ENCODE peak calls at places on chromosome 15, in five cellular contexts. One of them, this sample, is unnamed.

GRCh38 chr15:64019764-64020163 is 26.5 kb downstream of the DAPK2 start:
- DNase-seq in breast epithelium: peak
- DNase-seq in GM23338: no peak
- DNase-seq in HL-60: no peak
- DNase-seq in sigmoid colon: no peak
- DNase-seq in this sample: no peak

GRCh38 chr15:50210462-50211264 is 28.7 kb downstream of the SLC27A2 start:
- DNase-seq in breast epithelium: no peak
- DNase-seq in GM23338: no peak
- DNase-seq in HL-60: no peak
- DNase-seq in sigmoid colon: no peak
- DNase-seq in this sample: no peak

GRCh38 chr15:71170163-71170562 is 54.9 kb downstream of the THSD4 start:
- DNase-seq in breast epithelium: no peak
- DNase-seq in GM23338: no peak
- DNase-seq in HL-60: no peak
- DNase-seq in sigmoid colon: no peak
- DNase-seq in this sample: no peak

GRCh38 chr15:80588801-80589200 is 106.3 kb upstream of the ABHD17C start:
- DNase-seq in breast epithelium: no peak
- DNase-seq in GM23338: no peak
- DNase-seq in HL-60: no peak
- DNase-seq in sigmoid colon: no peak
- DNase-seq in this sample: no peak

GRCh38 chr15:74906193-74906449 is 530 bp downstream of the FAM219B start:
- DNase-seq in breast epithelium: no peak
- DNase-seq in GM23338: peak
- DNase-seq in HL-60: peak
- DNase-seq in sigmoid colon: peak
- DNase-seq in this sample: no peak

GRCh38 chr15:75058127-75058905 is 34.9 kb downstream of the PPCDC start:
- DNase-seq in breast epithelium: no peak
- DNase-seq in GM23338: peak
- DNase-seq in HL-60: peak
- DNase-seq in sigmoid colon: no peak
- DNase-seq in this sample: no peak

GRCh38 chr15:44222478-44222877 is 27.4 kb upstream of the FRMD5 start:
- DNase-seq in breast epithelium: no peak
- DNase-seq in GM23338: no peak
- DNase-seq in HL-60: no peak
- DNase-seq in sigmoid colon: no peak
- DNase-seq in this sample: no peak

GRCh38 chr15:39746176-39746575 is 36.5 kb downstream of the FSIP1 start:
- DNase-seq in breast epithelium: no peak
- DNase-seq in GM23338: no peak
- DNase-seq in HL-60: peak
- DNase-seq in sigmoid colon: no peak
- DNase-seq in this sample: no peak

GRCh38 chr15:70245932-70246622 is 148.4 kb upstream of the TLE3 start:
- DNase-seq in breast epithelium: no peak
- DNase-seq in GM23338: no peak
- DNase-seq in HL-60: peak
- DNase-seq in sigmoid colon: peak
- DNase-seq in this sample: peak

GRCh38 chr15:100338971-100339444 is 2.8 kb downstream of the ADAMTS17 start:
- DNase-seq in breast epithelium: peak
- DNase-seq in GM23338: peak
- DNase-seq in HL-60: peak
- DNase-seq in sigmoid colon: peak
- DNase-seq in this sample: no peak
- TF ChIP-seq POLR2AphosphoS5 in breast epithelium: no peak
- TF ChIP-seq POLR2AphosphoS5 in GM23338: no peak
- TF ChIP-seq POLR2AphosphoS5 in HL-60: no peak
- TF ChIP-seq POLR2AphosphoS5 in sigmoid colon: no peak
- TF ChIP-seq POLR2AphosphoS5 in this sample: no peak

DNA sequence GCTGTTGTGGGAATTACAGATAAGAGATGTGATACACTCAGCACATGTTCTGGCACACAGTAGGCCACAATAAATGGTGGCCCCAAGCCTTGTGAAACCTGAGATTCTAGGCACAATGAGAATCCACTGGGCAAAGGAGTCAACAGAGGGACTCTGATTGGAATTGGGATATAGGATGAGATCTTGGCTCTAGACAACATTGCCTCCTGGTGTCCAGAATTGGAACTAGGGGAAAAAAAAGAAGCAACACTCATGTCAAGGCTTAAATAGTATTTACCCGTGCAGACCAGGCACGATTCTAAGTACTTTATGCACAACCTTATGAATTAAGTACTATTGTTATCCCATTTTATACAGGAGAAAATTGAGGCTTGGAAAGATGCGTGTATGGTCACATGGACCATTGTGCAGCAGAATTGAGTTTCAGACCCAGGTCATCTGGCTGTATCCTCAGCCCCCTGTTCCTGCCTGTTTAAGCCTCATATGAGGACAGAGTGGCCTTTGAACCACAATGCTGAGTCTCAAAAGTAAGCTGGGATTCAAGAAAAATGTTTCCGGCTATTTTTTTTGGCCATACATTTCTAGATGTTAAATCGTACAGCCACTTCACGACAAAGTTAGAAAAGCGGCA is 124.8 kb downstream of the SV2B start:
- DNase-seq in breast epithelium: no peak
- DNase-seq in GM23338: peak
- DNase-seq in HL-60: peak
- DNase-seq in sigmoid colon: no peak
- DNase-seq in this sample: no peak
- TF ChIP-seq CTCF in breast epithelium: no peak
- TF ChIP-seq CTCF in GM23338: peak
- TF ChIP-seq CTCF in HL-60: peak
- TF ChIP-seq CTCF in sigmoid colon: no peak
- TF ChIP-seq CTCF in this sample: peak

GRCh38 chr15:42921049-42921731 is 612 bp upstream of the TTBK2 start:
- DNase-seq in breast epithelium: peak
- DNase-seq in GM23338: peak
- DNase-seq in HL-60: no peak
- DNase-seq in sigmoid colon: peak
- DNase-seq in this sample: peak
- TF ChIP-seq POLR2AphosphoS5 in breast epithelium: no peak
- TF ChIP-seq POLR2AphosphoS5 in GM23338: no peak
- TF ChIP-seq POLR2AphosphoS5 in HL-60: no peak
- TF ChIP-seq POLR2AphosphoS5 in sigmoid colon: no peak
- TF ChIP-seq POLR2AphosphoS5 in this sample: no peak

DNA sequence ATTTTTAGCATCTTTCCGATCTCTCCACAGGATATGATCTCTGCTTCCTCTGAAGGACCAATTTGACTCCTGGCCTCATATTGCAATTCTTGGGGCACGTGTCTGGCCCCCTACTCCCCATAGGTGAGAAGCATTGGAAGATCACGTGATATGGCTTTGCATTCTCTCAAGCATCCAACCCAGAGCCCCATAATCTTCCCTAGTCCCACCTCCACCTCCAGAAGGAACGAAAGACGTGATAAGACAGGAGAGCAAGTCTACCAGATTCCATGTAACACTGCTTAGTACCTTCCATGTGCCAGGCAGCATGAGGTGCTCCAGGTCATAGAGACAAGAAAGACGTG is 176.3 kb downstream of the MEGF11 start:
- DNase-seq in breast epithelium: no peak
- DNase-seq in GM23338: no peak
- DNase-seq in HL-60: no peak
- DNase-seq in sigmoid colon: no peak
- DNase-seq in this sample: no peak
- TF ChIP-seq CTCF in breast epithelium: no peak
- TF ChIP-seq CTCF in GM23338: no peak
- TF ChIP-seq CTCF in HL-60: no peak
- TF ChIP-seq CTCF in sigmoid colon: no peak
- TF ChIP-seq CTCF in this sample: no peak

GRCh38 chr15:40952901-40953712 is at the start of gene CHAC1:
- DNase-seq in breast epithelium: peak
- DNase-seq in GM23338: peak
- DNase-seq in HL-60: peak
- DNase-seq in sigmoid colon: peak
- DNase-seq in this sample: peak
- TF ChIP-seq POLR2AphosphoS5 in breast epithelium: peak
- TF ChIP-seq POLR2AphosphoS5 in GM23338: peak
- TF ChIP-seq POLR2AphosphoS5 in HL-60: peak
- TF ChIP-seq POLR2AphosphoS5 in sigmoid colon: peak
- TF ChIP-seq POLR2AphosphoS5 in this sample: peak

GRCh38 chr15:33730815-33731214 is 237.5 kb upstream of the CHRM5 start:
- DNase-seq in breast epithelium: no peak
- DNase-seq in GM23338: no peak
- DNase-seq in HL-60: no peak
- DNase-seq in sigmoid colon: no peak
- DNase-seq in this sample: no peak

GRCh38 chr15:33724321-33725036 is 243.8 kb upstream of the CHRM5 start:
- DNase-seq in breast epithelium: no peak
- DNase-seq in GM23338: peak
- DNase-seq in HL-60: no peak
- DNase-seq in sigmoid colon: no peak
- DNase-seq in this sample: no peak

GRCh38 chr15:33735143-33735542 is 233.2 kb upstream of the CHRM5 start:
- DNase-seq in breast epithelium: no peak
- DNase-seq in GM23338: no peak
- DNase-seq in HL-60: no peak
- DNase-seq in sigmoid colon: no peak
- DNase-seq in this sample: no peak

GRCh38 chr15:33729648-33730047 is 238.6 kb upstream of the CHRM5 start:
- DNase-seq in breast epithelium: no peak
- DNase-seq in GM23338: peak
- DNase-seq in HL-60: no peak
- DNase-seq in sigmoid colon: no peak
- DNase-seq in this sample: no peak
- TF ChIP-seq CTCF in breast epithelium: no peak
- TF ChIP-seq CTCF in GM23338: peak
- TF ChIP-seq CTCF in HL-60: no peak
- TF ChIP-seq CTCF in sigmoid colon: no peak
- TF ChIP-seq CTCF in this sample: no peak

DNA sequence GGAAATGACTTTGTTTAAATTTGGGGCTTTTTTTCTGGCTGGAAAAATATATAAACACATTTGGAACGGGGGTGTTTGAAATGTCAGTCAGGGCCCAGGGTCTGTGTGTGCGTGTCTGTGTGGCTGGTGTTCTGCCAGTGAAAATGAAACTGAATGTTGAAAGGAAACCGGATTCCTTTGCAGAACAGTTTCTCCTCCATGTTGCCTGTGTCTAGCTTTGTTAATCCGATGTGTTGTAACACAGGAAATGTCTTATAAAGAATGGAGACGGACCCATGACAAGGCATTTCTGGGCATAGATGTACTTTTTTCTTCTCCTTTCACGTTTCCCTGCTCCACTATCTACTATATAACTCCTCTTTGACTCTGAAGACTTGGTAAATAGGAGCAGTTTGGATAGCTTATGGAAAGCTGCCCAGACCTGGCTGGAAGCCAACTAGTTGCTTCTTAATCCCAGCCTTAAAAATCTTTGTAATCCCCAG is 2.8 kb downstream of the SQOR start:
- DNase-seq in breast epithelium: no peak
- DNase-seq in GM23338: no peak
- DNase-seq in HL-60: peak
- DNase-seq in sigmoid colon: peak
- DNase-seq in this sample: no peak
- TF ChIP-seq POLR2AphosphoS5 in breast epithelium: no peak
- TF ChIP-seq POLR2AphosphoS5 in GM23338: no peak
- TF ChIP-seq POLR2AphosphoS5 in HL-60: peak
- TF ChIP-seq POLR2AphosphoS5 in sigmoid colon: peak
- TF ChIP-seq POLR2AphosphoS5 in this sample: no peak

GRCh38 chr15:91214675-91215590 is 114.9 kb downstream of the SV2B start:
- DNase-seq in breast epithelium: no peak
- DNase-seq in GM23338: peak
- DNase-seq in HL-60: no peak
- DNase-seq in sigmoid colon: no peak
- DNase-seq in this sample: no peak
- TF ChIP-seq CTCF in breast epithelium: no peak
- TF ChIP-seq CTCF in GM23338: no peak
- TF ChIP-seq CTCF in HL-60: no peak
- TF ChIP-seq CTCF in sigmoid colon: no peak
- TF ChIP-seq CTCF in this sample: no peak

GRCh38 chr15:62879770-62880169 is 162.8 kb upstream of the TPM1 start:
- DNase-seq in breast epithelium: no peak
- DNase-seq in GM23338: no peak
- DNase-seq in HL-60: no peak
- DNase-seq in sigmoid colon: no peak
- DNase-seq in this sample: no peak
- TF ChIP-seq POLR2AphosphoS5 in breast epithelium: no peak
- TF ChIP-seq POLR2AphosphoS5 in GM23338: no peak
- TF ChIP-seq POLR2AphosphoS5 in HL-60: no peak
- TF ChIP-seq POLR2AphosphoS5 in sigmoid colon: no peak
- TF ChIP-seq POLR2AphosphoS5 in this sample: no peak

GRCh38 chr15:56249080-56249479 is 5.4 kb upstream of the RFX7 start:
- DNase-seq in breast epithelium: no peak
- DNase-seq in GM23338: peak
- DNase-seq in HL-60: peak
- DNase-seq in sigmoid colon: no peak
- DNase-seq in this sample: no peak
- TF ChIP-seq CTCF in breast epithelium: no peak
- TF ChIP-seq CTCF in GM23338: peak
- TF ChIP-seq CTCF in HL-60: no peak
- TF ChIP-seq CTCF in sigmoid colon: no peak
- TF ChIP-seq CTCF in this sample: no peak